ENCODE peak calls at places on chromosomes 12 and 14, in ten cellular contexts. One of them, this sample, is unnamed.
A peak's percentile ranks its signal among the peaks of the same experiment; 100 is the strongest.

GRCh38 chr12:108914031-108914630 is 34.2 kb downstream of the DAO start:
- DNase-seq in GM12864: no peak
- DNase-seq in tibial nerve: peak; percentile 66
- DNase-seq in astrocyte of the hippocampus: peak; percentile 7
- DNase-seq in heart left ventricle: peak; percentile 19
- DNase-seq in activated T-cell treated with anti-CD3 and anti-CD28 coated beads, Interleukin-2, amount 50 U/mL, for 4 hours: no peak
- DNase-seq in uterus: no peak
- DNase-seq in NCI-H69: no peak
- DNase-seq in astrocyte of the cerebellum: no peak
- DNase-seq in ELR: no peak
- DNase-seq in this sample: no peak

GRCh38 chr12:6226002-6226700 is 26.0 kb downstream of the CD9 start:
- DNase-seq in astrocyte of the hippocampus: peak; percentile 93
- DNase-seq in heart left ventricle: peak; percentile 89
- DNase-seq in GM12864: no peak
- DNase-seq in uterus: peak; percentile 85
- DNase-seq in activated T-cell treated with anti-CD3 and anti-CD28 coated beads, Interleukin-2, amount 50 U/mL, for 4 hours: no peak
- DNase-seq in NCI-H69: no peak
- DNase-seq in astrocyte of the cerebellum: peak; percentile 88
- DNase-seq in tibial nerve: peak; percentile 70
- DNase-seq in ELR: no peak
- DNase-seq in this sample: peak; percentile 85

GRCh38 chr14:23575086-23575485 is 3.5 kb downstream of the JPH4 start:
- DNase-seq in astrocyte of the hippocampus: no peak
- DNase-seq in heart left ventricle: no peak
- DNase-seq in NCI-H69: no peak
- DNase-seq in tibial nerve: no peak
- DNase-seq in activated T-cell treated with anti-CD3 and anti-CD28 coated beads, Interleukin-2, amount 50 U/mL, for 4 hours: no peak
- DNase-seq in GM12864: no peak
- DNase-seq in uterus: no peak
- DNase-seq in astrocyte of the cerebellum: no peak
- DNase-seq in ELR: no peak
- DNase-seq in this sample: no peak

GRCh38 chr14:91719839-91720238 is 12.0 kb downstream of the CATSPERB start:
- DNase-seq in activated T-cell treated with anti-CD3 and anti-CD28 coated beads, Interleukin-2, amount 50 U/mL, for 4 hours: no peak
- DNase-seq in tibial nerve: no peak
- DNase-seq in astrocyte of the hippocampus: no peak
- DNase-seq in astrocyte of the cerebellum: no peak
- DNase-seq in ELR: no peak
- DNase-seq in uterus: no peak
- DNase-seq in GM12864: no peak
- DNase-seq in heart left ventricle: no peak
- DNase-seq in NCI-H69: no peak
- DNase-seq in this sample: no peak

GRCh38 chr14:32561520-32561919 is 232.4 kb downstream of the AKAP6 start:
- DNase-seq in GM12864: no peak
- DNase-seq in astrocyte of the cerebellum: no peak
- DNase-seq in ELR: peak; percentile 29
- DNase-seq in heart left ventricle: no peak
- DNase-seq in astrocyte of the hippocampus: peak; percentile 76
- DNase-seq in activated T-cell treated with anti-CD3 and anti-CD28 coated beads, Interleukin-2, amount 50 U/mL, for 4 hours: no peak
- DNase-seq in uterus: no peak
- DNase-seq in NCI-H69: no peak
- DNase-seq in tibial nerve: no peak
- DNase-seq in this sample: no peak

GRCh38 chr14:86796221-86797074 is 1196.5 kb downstream of the GALC start:
- DNase-seq in ELR: no peak
- DNase-seq in activated T-cell treated with anti-CD3 and anti-CD28 coated beads, Interleukin-2, amount 50 U/mL, for 4 hours: no peak
- DNase-seq in tibial nerve: no peak
- DNase-seq in astrocyte of the cerebellum: no peak
- DNase-seq in uterus: no peak
- DNase-seq in heart left ventricle: no peak
- DNase-seq in astrocyte of the hippocampus: peak; percentile 27
- DNase-seq in NCI-H69: no peak
- DNase-seq in GM12864: no peak
- DNase-seq in this sample: no peak

GRCh38 chr14:50371546-50371945 is 25.1 kb downstream of the CDKL1 start:
- DNase-seq in uterus: no peak
- DNase-seq in astrocyte of the cerebellum: no peak
- DNase-seq in NCI-H69: peak; percentile 54
- DNase-seq in GM12864: no peak
- DNase-seq in tibial nerve: no peak
- DNase-seq in activated T-cell treated with anti-CD3 and anti-CD28 coated beads, Interleukin-2, amount 50 U/mL, for 4 hours: no peak
- DNase-seq in ELR: no peak
- DNase-seq in heart left ventricle: no peak
- DNase-seq in astrocyte of the hippocampus: no peak
- DNase-seq in this sample: no peak

GRCh38 chr14:64968651-64969050 is 3.5 kb downstream of the RAB15 start:
- DNase-seq in tibial nerve: no peak
- DNase-seq in heart left ventricle: no peak
- DNase-seq in ELR: no peak
- DNase-seq in activated T-cell treated with anti-CD3 and anti-CD28 coated beads, Interleukin-2, amount 50 U/mL, for 4 hours: no peak
- DNase-seq in astrocyte of the cerebellum: peak; percentile 51
- DNase-seq in uterus: no peak
- DNase-seq in astrocyte of the hippocampus: peak; percentile 8
- DNase-seq in GM12864: no peak
- DNase-seq in NCI-H69: peak; percentile 38
- DNase-seq in this sample: no peak

GRCh38 chr14:99270491-99271287 is 1.3 kb downstream of the BCL11B start:
- DNase-seq in astrocyte of the hippocampus: peak; percentile 43
- DNase-seq in tibial nerve: no peak
- DNase-seq in uterus: no peak
- DNase-seq in activated T-cell treated with anti-CD3 and anti-CD28 coated beads, Interleukin-2, amount 50 U/mL, for 4 hours: no peak
- DNase-seq in NCI-H69: peak; percentile 30
- DNase-seq in ELR: no peak
- DNase-seq in GM12864: no peak
- DNase-seq in heart left ventricle: no peak
- DNase-seq in astrocyte of the cerebellum: no peak
- DNase-seq in this sample: no peak

GRCh38 chr12:13745100-13745678 is 236.2 kb downstream of the GRIN2B start:
- DNase-seq in GM12864: no peak
- DNase-seq in activated T-cell treated with anti-CD3 and anti-CD28 coated beads, Interleukin-2, amount 50 U/mL, for 4 hours: no peak
- DNase-seq in astrocyte of the hippocampus: no peak
- DNase-seq in tibial nerve: no peak
- DNase-seq in ELR: no peak
- DNase-seq in heart left ventricle: no peak
- DNase-seq in uterus: no peak
- DNase-seq in astrocyte of the cerebellum: no peak
- DNase-seq in NCI-H69: peak; percentile 18
- DNase-seq in this sample: no peak

GRCh38 chr14:104104006-104104901 is 18.8 kb downstream of the ASPG start:
- DNase-seq in astrocyte of the cerebellum: no peak
- DNase-seq in uterus: no peak
- DNase-seq in activated T-cell treated with anti-CD3 and anti-CD28 coated beads, Interleukin-2, amount 50 U/mL, for 4 hours: no peak
- DNase-seq in ELR: no peak
- DNase-seq in NCI-H69: no peak
- DNase-seq in astrocyte of the hippocampus: no peak
- DNase-seq in GM12864: no peak
- DNase-seq in tibial nerve: no peak
- DNase-seq in heart left ventricle: no peak
- DNase-seq in this sample: peak; percentile 22

GRCh38 chr12:59929091-59929490 is 333.3 kb downstream of the SLC16A7 start:
- DNase-seq in tibial nerve: no peak
- DNase-seq in uterus: no peak
- DNase-seq in activated T-cell treated with anti-CD3 and anti-CD28 coated beads, Interleukin-2, amount 50 U/mL, for 4 hours: no peak
- DNase-seq in ELR: peak; percentile 66
- DNase-seq in GM12864: no peak
- DNase-seq in heart left ventricle: no peak
- DNase-seq in astrocyte of the hippocampus: peak; percentile 47
- DNase-seq in NCI-H69: no peak
- DNase-seq in astrocyte of the cerebellum: no peak
- DNase-seq in this sample: no peak

GRCh38 chr14:105255021-105255507 is 6.7 kb downstream of the BTBD6 start:
- DNase-seq in tibial nerve: no peak
- DNase-seq in astrocyte of the hippocampus: peak; percentile 36
- DNase-seq in GM12864: no peak
- DNase-seq in activated T-cell treated with anti-CD3 and anti-CD28 coated beads, Interleukin-2, amount 50 U/mL, for 4 hours: no peak
- DNase-seq in heart left ventricle: peak; percentile 43
- DNase-seq in NCI-H69: no peak
- DNase-seq in astrocyte of the cerebellum: no peak
- DNase-seq in ELR: peak; percentile 17
- DNase-seq in uterus: no peak
- DNase-seq in this sample: no peak

GRCh38 chr12:124883263-124883876 is 19.7 kb upstream of the SCARB1 start:
- DNase-seq in NCI-H69: no peak
- DNase-seq in GM12864: no peak
- DNase-seq in astrocyte of the hippocampus: no peak
- DNase-seq in tibial nerve: no peak
- DNase-seq in ELR: peak; percentile 19
- DNase-seq in uterus: no peak
- DNase-seq in heart left ventricle: no peak
- DNase-seq in astrocyte of the cerebellum: no peak
- DNase-seq in activated T-cell treated with anti-CD3 and anti-CD28 coated beads, Interleukin-2, amount 50 U/mL, for 4 hours: no peak
- DNase-seq in this sample: no peak

GRCh38 chr14:96083667-96084320 is 44.6 kb downstream of the C14orf132 start:
- DNase-seq in GM12864: no peak
- DNase-seq in astrocyte of the hippocampus: no peak
- DNase-seq in uterus: no peak
- DNase-seq in ELR: peak; percentile 39
- DNase-seq in heart left ventricle: no peak
- DNase-seq in activated T-cell treated with anti-CD3 and anti-CD28 coated beads, Interleukin-2, amount 50 U/mL, for 4 hours: no peak
- DNase-seq in NCI-H69: peak; percentile 79
- DNase-seq in astrocyte of the cerebellum: no peak
- DNase-seq in tibial nerve: no peak
- DNase-seq in this sample: no peak

GRCh38 chr12:51028811-51029146 is 2.6 kb upstream of the SLC11A2 start:
- DNase-seq in activated T-cell treated with anti-CD3 and anti-CD28 coated beads, Interleukin-2, amount 50 U/mL, for 4 hours: no peak
- DNase-seq in ELR: peak; percentile 28
- DNase-seq in astrocyte of the hippocampus: no peak
- DNase-seq in heart left ventricle: no peak
- DNase-seq in astrocyte of the cerebellum: no peak
- DNase-seq in NCI-H69: no peak
- DNase-seq in GM12864: no peak
- DNase-seq in uterus: no peak
- DNase-seq in tibial nerve: no peak
- DNase-seq in this sample: no peak

GRCh38 chr12:20463920-20464524 is 95.7 kb downstream of the PDE3A start:
- DNase-seq in ELR: peak; percentile 30
- DNase-seq in tibial nerve: no peak
- DNase-seq in astrocyte of the hippocampus: no peak
- DNase-seq in activated T-cell treated with anti-CD3 and anti-CD28 coated beads, Interleukin-2, amount 50 U/mL, for 4 hours: no peak
- DNase-seq in astrocyte of the cerebellum: no peak
- DNase-seq in uterus: no peak
- DNase-seq in NCI-H69: peak; percentile 39
- DNase-seq in heart left ventricle: no peak
- DNase-seq in GM12864: no peak
- DNase-seq in this sample: no peak

GRCh38 chr12:90058721-90059120 is 350.1 kb upstream of the ATP2B1 start:
- DNase-seq in heart left ventricle: peak; percentile 25
- DNase-seq in astrocyte of the cerebellum: peak; percentile 91
- DNase-seq in astrocyte of the hippocampus: peak; percentile 85
- DNase-seq in NCI-H69: no peak
- DNase-seq in activated T-cell treated with anti-CD3 and anti-CD28 coated beads, Interleukin-2, amount 50 U/mL, for 4 hours: no peak
- DNase-seq in tibial nerve: no peak
- DNase-seq in ELR: peak; percentile 79
- DNase-seq in uterus: no peak
- DNase-seq in GM12864: no peak
- DNase-seq in this sample: no peak

GRCh38 chr14:100079606-100080005 is 14.4 kb downstream of the EVL start:
- DNase-seq in ELR: no peak
- DNase-seq in astrocyte of the cerebellum: no peak
- DNase-seq in activated T-cell treated with anti-CD3 and anti-CD28 coated beads, Interleukin-2, amount 50 U/mL, for 4 hours: no peak
- DNase-seq in NCI-H69: no peak
- DNase-seq in astrocyte of the hippocampus: no peak
- DNase-seq in GM12864: no peak
- DNase-seq in heart left ventricle: no peak
- DNase-seq in uterus: no peak
- DNase-seq in tibial nerve: no peak
- DNase-seq in this sample: no peak

GRCh38 chr14:105879867-105880561 is 353.6 kb downstream of the TMEM121 start:
- DNase-seq in uterus: peak; percentile 3
- DNase-seq in astrocyte of the cerebellum: no peak
- DNase-seq in heart left ventricle: no peak
- DNase-seq in NCI-H69: peak; percentile 66
- DNase-seq in GM12864: no peak
- DNase-seq in astrocyte of the hippocampus: no peak
- DNase-seq in ELR: no peak
- DNase-seq in activated T-cell treated with anti-CD3 and anti-CD28 coated beads, Interleukin-2, amount 50 U/mL, for 4 hours: peak; percentile 3
- DNase-seq in tibial nerve: no peak
- DNase-seq in this sample: peak; percentile 8

GRCh38 chr14:76089151-76089550 is 62.6 kb upstream of the GPATCH2L start:
- DNase-seq in tibial nerve: no peak
- DNase-seq in astrocyte of the cerebellum: no peak
- DNase-seq in heart left ventricle: peak; percentile 47
- DNase-seq in activated T-cell treated with anti-CD3 and anti-CD28 coated beads, Interleukin-2, amount 50 U/mL, for 4 hours: no peak
- DNase-seq in GM12864: no peak
- DNase-seq in NCI-H69: peak; percentile 19
- DNase-seq in ELR: no peak
- DNase-seq in uterus: peak; percentile 20
- DNase-seq in astrocyte of the hippocampus: no peak
- DNase-seq in this sample: peak; percentile 22

This sample was measured in ovary.